ENCODE peak calls at places on chromosome 19, in eight cellular contexts. G is cardiac fibroblast, A is fibroblast of villous mesenchyme, C is lower leg skin, B is left ventricle myocardium inferior, W is HL-60, F is neuronal stem cell, Q is adrenal gland. S is an unnamed sample.

GRCh38 chr19:18424122-18424889 is 5.1 kb downstream of the SSBP4 start:
- DNase-seq in A (no peak), W (no peak), Q (no peak), F (no peak), B (no peak), C (no peak), G (no peak), S (no peak)

GRCh38 chr19:17847538-17848366 is at the start of gene JAK3:
- DNase-seq in Q (peak), G (peak), C (no peak), F (peak), W (no peak), A (peak), B (peak), S (no peak)

GRCh38 chr19:30391554-30392551 is 19.7 kb downstream of the ZNF536 start:
- DNase-seq in W (no peak), F (no peak), A (no peak), C (no peak), G (no peak), Q (no peak), B (no peak), S (no peak)

GRCh38 chr19:33514885-33515485 is 6.6 kb downstream of the PEPD start:
- DNase-seq in Q (no peak), F (no peak), A (peak), C (peak), W (no peak), G (peak), B (peak), S (no peak)

GRCh38 chr19:46670874-46671273 is 9.9 kb upstream of the DACT3 start:
- DNase-seq in W (no peak), Q (no peak), B (no peak), F (no peak), A (no peak), G (peak), C (no peak), S (no peak)

GRCh38 chr19:44954278-44954648 is 917 bp upstream of the CLPTM1 start:
- DNase-seq in C (peak), F (no peak), A (no peak), Q (no peak), B (no peak), W (no peak), G (no peak), S (no peak)

GRCh38 chr19:7706662-7707454 is 4.9 kb upstream of the FCER2 start:
- DNase-seq in C (peak), F (no peak), B (no peak), A (no peak), W (no peak), G (no peak), Q (no peak), S (no peak)

GRCh38 chr19:588758-589692 is 656 bp upstream of the HCN2 start:
- DNase-seq in B (no peak), C (no peak), Q (no peak), G (no peak), A (no peak), F (no peak), W (no peak), S (no peak)

GRCh38 chr19:55156202-55157063 is 1.1 kb downstream of the TNNI3 start:
- DNase-seq in B (peak), A (no peak), Q (peak), W (no peak), F (peak), G (no peak), C (no peak), S (no peak)

GRCh38 chr19:34181111-34181864 is 9.0 kb downstream of the LSM14A start:
- DNase-seq in A (no peak), Q (no peak), C (no peak), B (no peak), G (no peak), W (no peak), F (no peak), S (no peak)

GRCh38 chr19:48290923-48291700 is 21.2 kb downstream of the ZNF114 start:
- DNase-seq in G (peak), C (peak), Q (peak), F (peak), A (peak), W (peak), B (peak), S (no peak)

GRCh38 chr19:28289294-28290063 is 923.5 kb downstream of the UQCRFS1 start:
- DNase-seq in B (no peak), Q (no peak), W (no peak), C (no peak), G (peak), A (peak), F (no peak), S (no peak)

GRCh38 chr19:9842834-9843625 is 7.9 kb downstream of the PIN1 start:
- DNase-seq in C (no peak), W (no peak), A (no peak), Q (peak), G (no peak), B (no peak), F (no peak), S (no peak)

GRCh38 chr19:480016-480855 is 16.1 kb upstream of the MADCAM1 start:
- DNase-seq in Q (peak), B (peak), G (peak), F (peak), W (no peak), A (peak), C (peak), S (no peak)

DNA sequence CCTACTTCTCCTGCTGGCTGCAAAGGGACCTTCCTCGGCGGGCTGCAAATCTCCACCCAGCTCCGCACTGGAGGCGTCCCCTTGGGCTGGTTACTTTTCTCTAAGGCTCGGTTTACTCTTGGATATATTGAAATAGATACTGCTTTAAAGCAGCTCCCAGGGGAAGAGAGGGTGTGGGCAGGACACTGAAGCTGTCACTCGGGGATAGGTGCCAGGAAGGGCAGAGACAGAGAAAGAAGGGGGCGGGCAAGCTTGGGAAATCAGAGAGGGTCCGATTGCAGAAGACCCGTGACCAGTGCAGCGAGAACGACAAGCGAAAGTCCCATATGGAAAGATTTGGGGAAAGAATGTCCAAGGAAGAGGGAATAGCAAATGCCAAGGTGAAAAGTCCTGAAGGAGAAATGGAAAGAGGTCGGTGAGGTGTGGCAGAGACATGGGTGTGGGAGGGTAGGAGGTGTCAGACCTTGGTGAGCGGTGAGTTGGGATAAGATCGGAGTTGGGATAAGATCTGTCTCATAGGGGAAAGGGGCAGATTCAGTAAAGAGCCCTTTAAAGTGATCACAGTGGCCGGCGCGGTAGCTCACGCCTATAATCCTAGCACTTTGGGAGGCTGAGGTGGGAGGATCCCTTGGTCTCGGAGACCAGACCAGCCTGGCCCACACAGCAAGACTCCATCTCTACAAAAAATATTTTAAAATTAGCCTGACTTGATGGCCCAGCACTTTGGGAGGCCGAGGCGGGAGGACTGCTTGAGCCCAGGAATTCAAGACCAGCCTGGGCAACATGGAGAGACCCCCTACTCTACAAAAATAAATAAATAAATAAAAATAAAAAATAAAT is 618 bp downstream of the THSD8 start:
- DNase-seq in B (no peak), G (peak), F (no peak), A (no peak), C (no peak), Q (peak), W (no peak), S (no peak)
- H3K4me3 ChIP-seq in B (peak), G (peak), F (peak), A (peak), C (peak), Q (peak), W (peak), S (peak)

GRCh38 chr19:32457540-32457939 is 52.0 kb downstream of the DPY19L3 start:
- DNase-seq in A (no peak), G (no peak), Q (no peak), F (no peak), C (no peak), W (no peak), B (no peak), S (no peak)
- H3K4me3 ChIP-seq in A (no peak), G (no peak), Q (no peak), F (no peak), C (no peak), W (no peak), B (no peak), S (no peak)

GRCh38 chr19:2720777-2721569 is at the start of gene DIRAS1:
- DNase-seq in G (no peak), W (no peak), C (no peak), Q (no peak), B (no peak), F (no peak), A (no peak), S (no peak)
- H3K4me3 ChIP-seq in G (no peak), W (peak), C (peak), Q (no peak), B (peak), F (peak), A (peak), S (peak)

GRCh38 chr19:35793381-35794165 is 18.2 kb downstream of the ARHGAP33 start:
- DNase-seq in Q (no peak), F (no peak), A (no peak), W (no peak), C (no peak), B (no peak), G (peak), S (no peak)
- H3K4me3 ChIP-seq in Q (no peak), F (no peak), A (no peak), W (no peak), C (no peak), B (no peak), G (no peak), S (no peak)

GRCh38 chr19:5691930-5692784 is 2.1 kb downstream of the RPL36 start:
- DNase-seq in W (no peak), A (peak), F (no peak), B (no peak), G (no peak), C (no peak), Q (peak), S (no peak)

GRCh38 chr19:5690955-5691204 is 785 bp downstream of the RPL36 start:
- DNase-seq in C (no peak), F (no peak), Q (no peak), A (peak), G (peak), W (no peak), B (no peak), S (no peak)

GRCh38 chr19:5690125-5690954 is at the start of gene RPL36:
- DNase-seq in G (peak), F (peak), C (peak), A (peak), Q (peak), W (peak), B (peak), S (peak)

GRCh38 chr19:5692785-5693194 is 2.7 kb downstream of the RPL36 start:
- DNase-seq in C (no peak), A (no peak), B (no peak), W (no peak), Q (no peak), F (no peak), G (no peak), S (no peak)

DNA sequence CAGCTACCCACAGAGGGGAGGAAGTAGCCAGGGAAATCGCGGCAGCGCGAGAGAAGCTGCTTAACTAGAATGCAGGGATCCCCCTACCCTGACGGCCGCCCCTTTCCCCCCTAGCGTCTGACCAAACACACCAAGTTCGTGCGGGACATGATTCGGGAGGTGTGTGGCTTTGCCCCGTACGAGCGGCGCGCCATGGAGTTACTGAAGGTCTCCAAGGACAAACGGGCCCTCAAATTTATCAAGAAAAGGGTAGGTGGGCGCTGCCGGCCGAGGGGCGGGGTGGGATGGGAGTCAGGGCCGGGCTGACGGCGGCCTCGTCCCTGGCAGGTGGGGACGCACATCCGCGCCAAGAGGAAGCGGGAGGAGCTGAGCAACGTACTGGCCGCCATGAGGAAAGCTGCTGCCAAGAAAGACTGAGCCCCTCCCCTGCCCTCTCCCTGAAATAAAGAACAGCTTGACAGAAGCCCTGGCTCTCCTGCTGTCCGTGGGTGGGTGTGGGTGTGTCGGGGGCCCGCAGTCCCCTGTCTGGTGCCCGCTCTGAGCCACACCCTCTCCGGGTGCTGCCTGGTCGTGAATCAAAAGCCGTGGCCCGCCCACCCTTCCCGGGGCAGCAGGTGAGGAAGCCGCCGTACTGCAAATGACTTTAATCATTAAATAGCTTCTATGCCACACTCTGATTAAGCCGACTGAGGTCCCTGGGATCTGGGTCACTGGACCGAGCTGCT is 1.3 kb downstream of the RPL36 start:
- DNase-seq in B (peak), F (no peak), C (no peak), W (no peak), G (peak), A (peak), Q (peak), S (no peak)
- H3K4me3 ChIP-seq in B (peak), F (peak), C (peak), W (peak), G (peak), A (peak), Q (peak), S (peak)

GRCh38 chr19:38774181-38774950 is 1.0 kb upstream of the LGALS7 start:
- DNase-seq in C (no peak), G (no peak), Q (no peak), A (no peak), F (no peak), W (no peak), B (no peak), S (no peak)

GRCh38 chr19:38769635-38770211 is 3.6 kb downstream of the LGALS7 start:
- DNase-seq in A (peak), C (peak), F (no peak), G (peak), W (peak), B (peak), Q (peak), S (no peak)

GRCh38 chr19:38778733-38779132 is 5.4 kb upstream of the LGALS7 start:
- DNase-seq in B (no peak), F (no peak), Q (no peak), W (no peak), A (no peak), G (no peak), C (no peak), S (no peak)

GRCh38 chr19:38773469-38774177 is at the start of gene LGALS7:
- DNase-seq in Q (no peak), A (no peak), B (no peak), G (no peak), C (no peak), W (no peak), F (no peak), S (no peak)
- H3K4me3 ChIP-seq in Q (no peak), A (no peak), B (no peak), G (no peak), C (no peak), W (no peak), F (peak), S (no peak)

GRCh38 chr19:49689133-49690072 is at the start of gene ADM5:
- DNase-seq in C (no peak), B (peak), A (peak), G (no peak), W (no peak), Q (peak), F (no peak), S (no peak)
- H3K4me3 ChIP-seq in C (peak), B (peak), A (peak), G (peak), W (no peak), Q (peak), F (peak), S (peak)

GRCh38 chr19:51271015-51271600 is 20.2 kb downstream of the SIGLECL1 start:
- DNase-seq in C (no peak), A (no peak), F (no peak), B (peak), W (no peak), Q (no peak), G (peak), S (no peak)

GRCh38 chr19:51274371-51274770 is 23.5 kb downstream of the SIGLECL1 start:
- DNase-seq in C (no peak), F (no peak), B (no peak), A (no peak), W (no peak), G (no peak), Q (no peak), S (no peak)

GRCh38 chr19:51272183-51272817 is 21.4 kb downstream of the SIGLECL1 start:
- DNase-seq in F (no peak), W (no peak), B (no peak), G (no peak), A (no peak), C (no peak), Q (no peak), S (no peak)

GRCh38 chr19:51277112-51277511 is 26.2 kb downstream of the SIGLECL1 start:
- DNase-seq in B (no peak), F (no peak), W (no peak), A (no peak), Q (no peak), C (no peak), G (no peak), S (no peak)

DNA sequence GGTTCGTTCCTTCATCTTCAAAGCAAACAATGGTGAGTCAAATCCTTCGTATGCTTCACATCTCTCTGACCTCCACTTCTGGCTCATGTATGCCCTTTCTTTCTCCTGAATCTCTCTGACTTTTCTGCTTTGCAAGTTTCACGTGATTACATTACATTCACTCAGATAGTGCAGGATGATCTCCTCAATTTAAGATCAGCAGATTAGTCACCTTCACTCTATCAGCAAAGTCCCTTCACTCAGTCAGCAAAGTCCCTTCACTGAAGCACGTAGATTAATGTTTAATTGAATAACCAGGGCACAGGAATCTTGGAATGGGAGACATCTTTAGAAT is 23.1 kb downstream of the SIGLECL1 start:
- DNase-seq in G (no peak), C (no peak), B (no peak), A (no peak), W (no peak), Q (no peak), F (no peak), S (no peak)
- H3K4me3 ChIP-seq in G (no peak), C (no peak), B (no peak), A (no peak), W (no peak), Q (no peak), F (no peak), S (no peak)

S was measured in skeletal muscle cell.